ENCODE peak calls at places on chromosome 18, in nine cellular contexts. A is NCI-H2081; L is HS-27A; N is stomach; W is T-helper 2 cell treated with Interferon-gamma antibody and Interleukin-4, amounts not matched to agents 5 μg/mL and 100 μg/mL, for 36 hours; D is hypothalamus; T is ELR; G is mucosa of gallbladder; J is naive B cell. M is an unnamed sample.

GRCh38 chr18:48868468-48869466 is 82.0 kb downstream of the SMAD7 start:
- DNase-seq in G (no peak), A (no peak), N (peak), J (peak), T (peak), L (no peak), D (no peak), W (peak), M (no peak)

GRCh38 chr18:66495844-66496243 is 108.0 kb downstream of the CDH19 start:
- DNase-seq in G (peak), A (peak), T (peak), W (no peak), J (no peak), N (peak), L (no peak), D (no peak), M (no peak)

GRCh38 chr18:629303-630150 is 27.9 kb upstream of the TYMS start:
- DNase-seq in G (no peak), J (no peak), W (peak), T (peak), A (no peak), L (no peak), D (no peak), N (no peak), M (no peak)

GRCh38 chr18:59760212-59760997 is 63.2 kb upstream of the CCBE1 start:
- DNase-seq in N (no peak), J (no peak), L (no peak), G (no peak), A (no peak), W (no peak), T (no peak), D (no peak), M (no peak)

GRCh38 chr18:26941608-26942007 is 76.1 kb upstream of the AQP4 start:
- DNase-seq in A (peak), J (no peak), T (no peak), W (no peak), N (no peak), G (no peak), L (no peak), D (no peak), M (no peak)

GRCh38 chr18:23871410-23871809 is 143.1 kb upstream of the TTC39C start:
- DNase-seq in A (peak), G (no peak), T (peak), D (no peak), J (peak), N (peak), W (no peak), L (peak), M (no peak)

GRCh38 chr18:59957957-59958356 is 58.2 kb downstream of the PMAIP1 start:
- DNase-seq in J (no peak), A (peak), T (peak), G (peak), N (peak), L (no peak), W (no peak), D (no peak), M (peak)

GRCh38 chr18:76350134-76351025 is 144.7 kb downstream of the ZNF516 start:
- DNase-seq in N (no peak), J (no peak), A (no peak), G (no peak), W (no peak), T (no peak), L (no peak), D (no peak), M (peak)

GRCh38 chr18:44834867-44835469 is 154.3 kb downstream of the SETBP1 start:
- DNase-seq in T (no peak), J (no peak), W (no peak), N (no peak), L (no peak), G (no peak), D (no peak), A (no peak), M (no peak)

GRCh38 chr18:47283476-47283875 is 32.0 kb upstream of the SKOR2 start:
- DNase-seq in D (no peak), T (peak), A (peak), W (no peak), L (no peak), G (no peak), N (no peak), J (no peak), M (no peak)

GRCh38 chr18:58858591-58859468 is 5.8 kb upstream of the ZNF532 start:
- DNase-seq in T (peak), G (no peak), J (no peak), N (no peak), W (no peak), D (no peak), L (no peak), A (no peak), M (no peak)

GRCh38 chr18:23515911-23516546 is 12.7 kb downstream of the RMC1 start:
- DNase-seq in L (no peak), G (peak), W (peak), N (peak), J (peak), A (peak), T (peak), D (no peak), M (peak)

GRCh38 chr18:21672868-21673267 is 31.7 kb downstream of the ABHD3 start:
- DNase-seq in L (no peak), W (no peak), N (peak), T (peak), A (peak), J (no peak), D (no peak), G (peak), M (no peak)

GRCh38 chr18:839224-840079 is 27.4 kb upstream of the YES1 start:
- DNase-seq in T (peak), D (peak), G (peak), A (peak), J (peak), W (peak), L (peak), N (peak), M (peak)

GRCh38 chr18:27621236-27621890 is 436.3 kb upstream of the CHST9 start:
- DNase-seq in T (no peak), J (no peak), N (no peak), L (no peak), A (no peak), G (no peak), W (no peak), D (no peak), M (no peak)

GRCh38 chr18:56196495-56197225 is 441.7 kb downstream of the TXNL1 start:
- DNase-seq in D (no peak), N (no peak), G (no peak), W (no peak), L (peak), J (no peak), A (no peak), T (peak), M (no peak)

GRCh38 chr18:21383031-21383430 is 141.0 kb downstream of the GREB1L start:
- DNase-seq in L (no peak), N (no peak), G (no peak), A (no peak), J (no peak), W (no peak), T (no peak), D (no peak), M (no peak)

GRCh38 chr18:2304378-2305175 is 266.7 kb downstream of the METTL4 start:
- DNase-seq in W (no peak), D (no peak), A (no peak), G (no peak), J (no peak), T (peak), N (no peak), L (no peak), M (no peak)

GRCh38 chr18:35756506-35757117 is 175.1 kb downstream of the GALNT1 start:
- DNase-seq in N (peak), G (peak), J (peak), T (peak), W (peak), A (peak), D (no peak), L (peak), M (peak)

GRCh38 chr18:37734406-37734805 is 168.8 kb upstream of the CELF4 start:
- DNase-seq in L (no peak), G (no peak), N (no peak), A (no peak), J (no peak), D (no peak), W (no peak), T (no peak), M (no peak)

GRCh38 chr18:74819433-74820059 is 221.9 kb downstream of the ZNF407 start:
- DNase-seq in N (no peak), L (no peak), A (peak), J (no peak), T (peak), G (no peak), W (no peak), D (no peak), M (no peak)

GRCh38 chr18:31454066-31454708 is 6.6 kb downstream of the DSG3 start:
- DNase-seq in D (no peak), N (no peak), J (no peak), G (no peak), L (no peak), W (no peak), A (no peak), T (peak), M (no peak)

GRCh38 chr18:67476585-67476984 is 39.9 kb downstream of the DSEL start:
- DNase-seq in T (no peak), W (no peak), J (no peak), L (no peak), N (no peak), D (no peak), G (no peak), A (no peak), M (no peak)

GRCh38 chr18:31658670-31659573 is 25.5 kb downstream of the B4GALT6 start:
- DNase-seq in L (no peak), G (no peak), D (no peak), N (no peak), A (no peak), J (peak), W (peak), T (no peak), M (no peak)

GRCh38 chr18:45248240-45248903 is 366.9 kb upstream of the SLC14A2 start:
- DNase-seq in L (peak), W (no peak), G (peak), J (no peak), N (no peak), D (no peak), T (no peak), A (no peak), M (peak)

M was measured in lower leg skin.